ENCODE peak calls at places on chromosomes 13 and 19, in six cellular contexts. R is PC-3, N is Right ventricle myocardium superior, A is body of pancreas, B is A549, K is neural crest cell. I is an unnamed sample.

GRCh38 chr19:36604656-36605100 is 435 bp upstream of the ZNF382 start:
- DNase-seq in A (peak), N (peak), R (peak), K (peak), B (no peak), I (peak)

GRCh38 chr19:30419581-30420180 is 47.5 kb downstream of the ZNF536 start:
- DNase-seq in A (no peak), R (no peak), B (no peak), N (no peak), K (no peak), I (no peak)

GRCh38 chr13:27383104-27383921 is 41.1 kb upstream of the GTF3A start:
- DNase-seq in B (no peak), A (no peak), K (no peak), R (no peak), N (no peak), I (peak)

GRCh38 chr13:107480130-107480529 is 735.2 kb downstream of the LIG4 start:
- DNase-seq in K (no peak), B (no peak), A (no peak), N (no peak), R (no peak), I (no peak)

GRCh38 chr13:101398191-101398590 is 18.1 kb downstream of the NALCN start:
- DNase-seq in A (no peak), K (no peak), N (no peak), R (peak), B (no peak), I (no peak)

GRCh38 chr19:46872967-46873366 is 12.2 kb downstream of the ARHGAP35 start:
- DNase-seq in A (no peak), N (no peak), K (no peak), R (no peak), B (no peak), I (no peak)

GRCh38 chr13:73272831-73273230 is 214.0 kb downstream of the KLF5 start:
- DNase-seq in N (no peak), B (no peak), R (no peak), A (no peak), K (no peak), I (no peak)

GRCh38 chr13:21399741-21400140 is 59.4 kb downstream of the ZDHHC20 start:
- DNase-seq in N (no peak), K (no peak), A (no peak), B (no peak), R (peak), I (no peak)

GRCh38 chr13:49890376-49890775 is 45.8 kb downstream of the SPRYD7 start:
- DNase-seq in B (no peak), N (no peak), K (no peak), A (no peak), R (no peak), I (no peak)

GRCh38 chr19:18915639-18916038 is 3.5 kb downstream of the COPE start:
- DNase-seq in N (peak), K (peak), B (no peak), A (peak), R (peak), I (peak)

GRCh38 chr13:19818223-19818842 is 35.6 kb upstream of the PSPC1 start:
- DNase-seq in K (peak), A (peak), N (peak), R (peak), B (peak), I (peak)

GRCh38 chr19:58338825-58339558 is 12.2 kb downstream of the ZSCAN22 start:
- DNase-seq in R (peak), K (peak), A (no peak), B (no peak), N (no peak), I (no peak)

GRCh38 chr19:33022472-33023116 is 42.1 kb downstream of the RHPN2 start:
- DNase-seq in R (no peak), A (no peak), N (no peak), K (no peak), B (no peak), I (no peak)

GRCh38 chr19:5700455-5701092 is 10.5 kb downstream of the RPL36 start:
- DNase-seq in R (no peak), K (no peak), N (no peak), B (no peak), A (no peak), I (no peak)

GRCh38 chr13:75985132-75985531 is 349.0 kb downstream of the LMO7 start:
- DNase-seq in A (no peak), R (no peak), K (no peak), B (no peak), N (no peak), I (no peak)

GRCh38 chr19:35639863-35640262 is 1.7 kb upstream of the ETV2 start:
- DNase-seq in N (no peak), K (no peak), A (no peak), B (no peak), R (no peak), I (no peak)

GRCh38 chr13:24007979-24008620 is 110.8 kb upstream of the C1QTNF9B start:
- DNase-seq in A (no peak), R (no peak), K (no peak), N (no peak), B (no peak), I (no peak)

GRCh38 chr13:106532111-106532929 is 3.1 kb downstream of the EFNB2 start:
- DNase-seq in A (no peak), N (no peak), R (peak), K (no peak), B (no peak), I (no peak)

GRCh38 chr19:15418112-15418587 is 638 bp downstream of the AKAP8L start:
- DNase-seq in R (peak), B (peak), N (no peak), K (no peak), A (peak), I (no peak)

GRCh38 chr13:39612023-39612637 is 9.1 kb upstream of the LHFPL6 start:
- DNase-seq in K (peak), R (peak), A (peak), N (peak), B (peak), I (peak)

GRCh38 chr13:59689057-59689456 is 474.7 kb downstream of the DIAPH3 start:
- DNase-seq in R (no peak), B (no peak), K (no peak), N (no peak), A (no peak), I (no peak)

GRCh38 chr19:46745521-46746280 is at the start of gene FKRP:
- DNase-seq in B (peak), R (no peak), K (peak), A (no peak), N (peak), I (no peak)

GRCh38 chr19:10829967-10830366 is 6.0 kb downstream of the TMED1 start:
- DNase-seq in B (no peak), K (no peak), N (no peak), A (no peak), R (no peak), I (no peak)

GRCh38 chr13:33323766-33324525 is 38.4 kb upstream of the STARD13 start:
- DNase-seq in R (no peak), K (no peak), N (no peak), B (no peak), A (no peak), I (no peak)

GRCh38 chr19:46025825-46026224 is 3.0 kb upstream of the PGLYRP1 start:
- DNase-seq in K (no peak), N (no peak), A (no peak), R (no peak), B (no peak), I (no peak)

GRCh38 chr13:77720988-77721387 is 23.5 kb downstream of the SLAIN1 start:
- DNase-seq in K (no peak), N (no peak), R (no peak), B (no peak), A (no peak), I (no peak)

GRCh38 chr13:42746846-42747245 is 34.5 kb upstream of the FAM216B start:
- DNase-seq in K (no peak), B (no peak), R (peak), N (no peak), A (no peak), I (no peak)

GRCh38 chr19:29872224-29872731 is 60.5 kb downstream of the CCNE1 start:
- DNase-seq in A (no peak), N (no peak), K (no peak), R (no peak), B (no peak), I (no peak)

GRCh38 chr13:91498298-91498697 is 99.9 kb downstream of the GPC5 start:
- DNase-seq in N (no peak), K (no peak), R (no peak), A (no peak), B (no peak), I (no peak)

GRCh38 chr19:19530423-19530804 is 1.7 kb downstream of the YJEFN3 start:
- DNase-seq in K (no peak), R (no peak), N (no peak), B (no peak), A (no peak), I (no peak)

I was measured in HepG2.